ENCODE peak calls at places on chromosomes 5 and 9, in eight cellular contexts. N is HCT116, D is heart left ventricle, M is AG04450, A is astrocyte of the cerebellum, G is A549, P is tibial artery, L is sigmoid colon. R is an unnamed sample.

GRCh38 chr5:177126771-177127170 is 6.8 kb upstream of the NSD1 start:
- DNase-seq in N (no peak), D (no peak), M (no peak), A (no peak), G (no peak), P (no peak), L (no peak), R (no peak)

GRCh38 chr9:109781086-109781485 is 1.1 kb downstream of the PALM2AKAP2 start:
- DNase-seq in N (no peak), D (no peak), M (no peak), A (no peak), G (no peak), P (no peak), L (no peak), R (no peak)

GRCh38 chr9:9552665-9553064 is 1060.1 kb downstream of the PTPRD start:
- DNase-seq in N (no peak), D (no peak), M (no peak), A (no peak), G (no peak), P (no peak), L (no peak), R (no peak)

GRCh38 chr5:38837416-38837815 is 8.4 kb upstream of the OSMR start:
- DNase-seq in N (no peak), D (no peak), M (no peak), A (no peak), G (no peak), P (no peak), L (no peak), R (no peak)

GRCh38 chr9:88266416-88266815 is 121.8 kb upstream of the SPIN1 start:
- DNase-seq in N (no peak), D (no peak), M (peak; percentile 6), A (no peak), G (no peak), P (no peak), L (no peak), R (no peak)

GRCh38 chr5:157801-158200 is 33.5 kb upstream of the LRRC14B start:
- DNase-seq in N (no peak), D (no peak), M (no peak), A (no peak), G (no peak), P (no peak), L (peak; percentile 52), R (no peak)

GRCh38 chr9:87099383-87099782 is 152.1 kb upstream of the GAS1 start:
- DNase-seq in N (no peak), D (no peak), M (no peak), A (no peak), G (no peak), P (no peak), L (no peak), R (no peak)

GRCh38 chr5:80070338-80071056 is 35.3 kb downstream of the THBS4 start:
- DNase-seq in N (no peak), D (no peak), M (no peak), A (no peak), G (no peak), P (no peak), L (no peak), R (no peak)

GRCh38 chr5:120463026-120463770 is 902 bp upstream of the PRR16 start:
- DNase-seq in N (no peak), D (no peak), M (no peak), A (no peak), G (no peak), P (no peak), L (no peak), R (no peak)

GRCh38 chr9:34279431-34279830 is 49.6 kb downstream of the KIF24 start:
- DNase-seq in N (no peak), D (no peak), M (no peak), A (no peak), G (no peak), P (no peak), L (no peak), R (no peak)

GRCh38 chr5:179387151-179388110 is 42.2 kb upstream of the ADAMTS2 start:
- DNase-seq in N (no peak), D (peak; percentile 27), M (no peak), A (no peak), G (no peak), P (no peak), L (peak; percentile 18), R (no peak)

GRCh38 chr5:51380603-51381207 is 2.5 kb upstream of the ISL1 start:
- DNase-seq in N (no peak), D (no peak), M (no peak), A (no peak), G (no peak), P (no peak), L (no peak), R (no peak)

GRCh38 chr5:113574417-113574816 is 60.9 kb downstream of the YTHDC2 start:
- DNase-seq in N (no peak), D (peak; percentile 55), M (peak; percentile 76), A (peak; percentile 84), G (no peak), P (no peak), L (no peak), R (peak; percentile 56)

GRCh38 chr5:66788556-66788955 is 192.4 kb downstream of the MAST4 start:
- DNase-seq in N (no peak), D (no peak), M (no peak), A (no peak), G (no peak), P (no peak), L (no peak), R (no peak)

GRCh38 chr9:74887041-74887980 is at the start of gene TRPM6:
- DNase-seq in N (peak; percentile 42), D (peak; percentile 92), M (peak; percentile 13), A (peak; percentile 36), G (peak; percentile 77), P (peak; percentile 83), L (peak; percentile 89), R (peak; percentile 32)

GRCh38 chr9:36123511-36123910 is 13.0 kb upstream of the GLIPR2 start:
- DNase-seq in N (no peak), D (no peak), M (no peak), A (no peak), G (no peak), P (no peak), L (no peak), R (no peak)

DNA sequence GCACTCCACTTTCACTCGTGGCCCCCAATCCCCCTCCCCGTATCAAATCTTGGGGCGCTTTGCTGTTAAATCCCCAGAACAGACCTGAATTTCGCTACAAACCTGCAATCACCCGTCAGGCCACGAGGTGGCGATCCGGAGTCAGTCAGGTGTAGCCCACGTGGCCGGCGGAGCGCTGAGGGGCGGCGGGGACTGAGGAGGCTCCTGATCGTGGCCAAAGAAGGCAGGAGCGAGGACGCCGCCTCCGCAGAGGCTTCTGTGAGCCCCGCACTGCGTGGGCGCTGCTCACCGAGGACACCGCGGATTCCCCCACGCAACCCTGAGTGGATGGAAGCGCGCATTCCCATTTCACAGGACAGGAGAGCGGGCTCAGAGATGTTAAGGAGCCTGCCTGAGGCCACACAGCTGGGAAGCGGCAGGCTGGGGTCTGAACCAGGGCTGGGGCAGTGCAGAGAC is 91.6 kb downstream of the LMX1B start:
- DNase-seq in N (peak; percentile 47), D (peak; percentile 89), M (no peak), A (peak; percentile 24), G (peak; percentile 71), P (peak; percentile 81), L (peak; percentile 88), R (peak; percentile 35)
- H3K4me3 ChIP-seq in N (peak overlapping the region; percentile 15), D (peak overlapping the region; percentile 3), M (peak overlapping the region; percentile 7), A (no peak overlapping the region), G (peak overlapping the region; percentile 26), P (no peak overlapping the region), L (no peak overlapping the region), R (no peak overlapping the region)

DNA sequence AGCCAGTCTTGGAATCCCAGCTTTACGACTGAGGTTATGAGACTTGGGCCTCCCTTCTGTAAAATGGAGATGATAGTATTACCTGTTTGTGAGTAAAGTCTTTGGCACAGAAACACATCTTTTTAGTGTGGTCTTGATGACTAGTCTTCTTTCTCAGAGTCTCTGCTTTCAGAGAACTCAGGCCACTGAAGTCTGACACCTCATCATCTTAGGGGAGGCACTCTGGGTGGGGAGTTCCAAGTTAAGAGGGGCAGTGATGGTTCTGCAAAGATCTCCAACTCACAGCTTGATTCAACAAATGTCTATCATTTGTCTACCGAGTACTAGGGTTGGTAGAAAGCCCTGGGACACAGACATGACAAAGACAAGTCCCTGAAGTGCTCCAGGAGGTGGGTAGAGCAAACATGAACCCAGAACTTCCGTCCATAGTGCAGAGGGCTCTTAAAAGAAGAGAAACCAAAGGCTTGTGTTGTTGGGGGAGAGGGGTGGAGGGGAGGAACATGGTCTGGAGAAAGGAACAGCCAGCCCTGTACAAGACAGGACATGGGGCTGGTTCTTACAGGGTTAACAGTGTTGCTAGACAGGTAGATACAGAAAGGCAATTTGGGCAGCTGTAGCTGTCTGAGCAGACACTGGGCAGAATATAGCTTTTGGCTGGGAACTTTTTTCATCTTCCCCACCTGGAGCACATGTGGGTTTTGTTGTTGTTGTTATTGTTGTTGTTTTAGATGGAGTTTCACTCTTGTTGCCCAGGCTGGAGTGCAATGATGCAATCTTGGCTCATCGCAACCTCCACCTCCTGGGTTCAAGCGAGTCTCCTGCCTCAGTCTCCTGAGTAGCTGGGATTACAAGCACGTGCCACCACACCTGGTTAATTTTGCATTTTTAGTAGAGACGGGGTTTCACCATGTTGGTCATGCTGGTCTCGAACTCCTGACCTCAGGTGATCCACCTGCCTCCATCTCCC is 2.6 kb upstream of the CD14 start:
- DNase-seq in N (no peak), D (no peak), M (no peak), A (no peak), G (no peak), P (no peak), L (no peak), R (no peak)
- TF ChIP-seq CTCF in N (no peak), D (no peak), M (no peak), A (no peak), G (no peak), P (no peak), L (no peak), R (no peak)

GRCh38 chr9:129336601-129337286 is 158.7 kb upstream of the IER5L start:
- DNase-seq in N (no peak), D (no peak), M (no peak), A (peak; percentile 86), G (no peak), P (no peak), L (no peak), R (no peak)
- H3K4me3 ChIP-seq in N (no peak overlapping the region), D (peak overlapping the region; percentile 50), M (peak overlapping the region; percentile 10), A (peak overlapping the region; percentile 36), G (no peak overlapping the region), P (peak overlapping the region; percentile 51), L (peak overlapping the region; percentile 10), R (no peak overlapping the region)

GRCh38 chr5:155459889-155460500 is 446.4 kb downstream of the KIF4B start:
- DNase-seq in N (no peak), D (no peak), M (no peak), A (no peak), G (no peak), P (no peak), L (no peak), R (no peak)

GRCh38 chr5:155455791-155456514 is 442.4 kb downstream of the KIF4B start:
- DNase-seq in N (no peak), D (no peak), M (no peak), A (no peak), G (no peak), P (no peak), L (no peak), R (no peak)

DNA sequence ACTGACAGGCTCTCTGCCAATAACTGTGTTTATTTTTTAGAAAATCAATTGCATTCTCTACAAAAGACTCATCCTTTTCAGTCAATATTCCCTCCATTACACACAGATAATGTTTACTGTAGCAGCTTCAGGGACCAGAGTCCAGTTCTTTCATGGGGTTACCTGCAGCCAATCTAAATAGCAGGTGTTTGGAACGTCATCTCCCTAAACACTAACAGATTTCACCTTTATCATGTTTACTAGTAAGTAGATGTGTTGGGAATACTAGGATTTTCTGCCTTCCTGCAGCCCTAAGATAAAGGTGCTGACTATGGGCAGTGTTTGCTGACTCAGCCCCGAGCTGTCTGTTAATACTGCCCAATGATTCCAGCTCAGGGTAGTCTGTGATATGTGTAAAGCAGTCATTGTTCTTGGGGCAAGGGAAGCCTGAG is 447.0 kb downstream of the KIF4B start:
- DNase-seq in N (no peak), D (no peak), M (no peak), A (no peak), G (no peak), P (no peak), L (no peak), R (no peak)
- TF ChIP-seq CTCF in N (no peak), D (no peak), M (no peak), A (no peak), G (no peak), P (no peak), L (no peak), R (no peak)

R was measured in HFF-Myc.